ENCODE peak calls at places on chromosomes 16 and 17, in five cellular contexts. S, W, D, N and H are unnamed samples.

GRCh38 chr16:69644790-69645189 is 79.0 kb downstream of the NFAT5 start:
- DNase-seq in S (no peak), W (no peak), D (peak), N (no peak), H (no peak)

GRCh38 chr16:4392382-4393242 is 21.0 kb downstream of the VASN start:
- DNase-seq in S (no peak), W (peak), D (peak), N (peak), H (no peak)

GRCh38 chr17:20284018-20284417 is 183.3 kb downstream of the LGALS9B start:
- DNase-seq in S (no peak), W (no peak), D (no peak), N (peak), H (peak)

GRCh38 chr17:49908782-49909714 is 59.9 kb upstream of the DLX4 start:
- DNase-seq in S (no peak), W (no peak), D (no peak), N (no peak), H (no peak)

GRCh38 chr16:50900391-50900942 is 158.6 kb downstream of the CYLD start:
- DNase-seq in S (no peak), W (no peak), D (no peak), N (no peak), H (no peak)

GRCh38 chr17:32523827-32524552 is 37.2 kb downstream of the CDK5R1 start:
- DNase-seq in S (peak), W (no peak), D (no peak), N (no peak), H (no peak)

GRCh38 chr17:73657473-73658116 is 13.3 kb upstream of the SDK2 start:
- DNase-seq in S (no peak), W (peak), D (peak), N (peak), H (no peak)

GRCh38 chr17:76893623-76894358 is 25.6 kb downstream of the MGAT5B start:
- DNase-seq in S (no peak), W (no peak), D (peak), N (no peak), H (no peak)

GRCh38 chr17:79531696-79532095 is 79.2 kb downstream of the RBFOX3 start:
- DNase-seq in S (no peak), W (no peak), D (no peak), N (no peak), H (no peak)

DNA sequence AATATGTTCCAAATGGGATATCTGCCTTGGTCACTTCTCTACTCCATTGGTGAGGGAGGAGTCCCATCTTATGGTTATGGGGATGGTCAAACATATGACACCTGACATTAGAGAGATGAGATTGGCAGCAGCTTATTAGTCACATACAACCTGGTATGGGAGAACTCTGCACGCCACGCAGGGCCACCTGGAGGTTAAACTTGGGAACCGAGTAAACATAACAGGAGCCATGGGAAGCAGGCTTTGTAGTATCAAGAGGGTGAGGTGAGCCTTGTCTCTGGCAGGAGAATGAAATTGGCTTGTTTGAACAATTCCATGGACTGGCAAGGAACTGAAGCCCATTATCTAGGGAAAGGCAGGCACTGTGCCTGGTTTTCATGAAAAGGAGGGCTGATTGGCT is 238.7 kb upstream of the ELAC2 start:
- DNase-seq in S (no peak), W (no peak), D (no peak), N (no peak), H (no peak)
- TF ChIP-seq CTCF in S (no peak), W (no peak), D (no peak), N (no peak), H (no peak)

GRCh38 chr16:82738699-82739098 is 111.9 kb downstream of the CDH13 start:
- DNase-seq in S (no peak), W (peak), D (peak), N (no peak), H (no peak)
- TF ChIP-seq CTCF in S (peak), W (peak), D (peak), N (peak), H (no peak)

GRCh38 chr17:75518983-75519540 is 2.7 kb downstream of the TSEN54 start:
- DNase-seq in S (no peak), W (no peak), D (no peak), N (no peak), H (no peak)
- TF ChIP-seq CTCF in S (no peak), W (no peak), D (no peak), N (peak), H (no peak)

GRCh38 chr17:78449983-78450382 is 71.5 kb downstream of the PGS1 start:
- DNase-seq in S (no peak), W (no peak), D (no peak), N (no peak), H (no peak)

GRCh38 chr17:78446833-78447232 is 68.4 kb downstream of the PGS1 start:
- DNase-seq in S (no peak), W (no peak), D (no peak), N (no peak), H (no peak)

GRCh38 chr17:78450696-78451344 is 72.4 kb downstream of the PGS1 start:
- DNase-seq in S (no peak), W (no peak), D (no peak), N (no peak), H (no peak)

GRCh38 chr17:78444392-78444791 is 65.9 kb downstream of the PGS1 start:
- DNase-seq in S (no peak), W (no peak), D (no peak), N (no peak), H (no peak)

GRCh38 chr17:78448356-78448993 is 70.0 kb downstream of the PGS1 start:
- DNase-seq in S (no peak), W (no peak), D (no peak), N (no peak), H (no peak)
- TF ChIP-seq CTCF in S (peak), W (peak), D (peak), N (no peak), H (no peak)

GRCh38 chr17:42520540-42520951 is 15.5 kb upstream of the NAGLU start:
- DNase-seq in S (no peak), W (no peak), D (no peak), N (peak), H (no peak)

GRCh38 chr17:42518755-42519545 is 17.1 kb upstream of the NAGLU start:
- DNase-seq in S (no peak), W (peak), D (peak), N (no peak), H (no peak)

GRCh38 chr17:42521036-42521435 is 15.0 kb upstream of the NAGLU start:
- DNase-seq in S (no peak), W (no peak), D (no peak), N (no peak), H (no peak)

GRCh38 chr17:42518046-42518754 is 17.8 kb upstream of the NAGLU start:
- DNase-seq in S (no peak), W (peak), D (peak), N (no peak), H (no peak)

DNA sequence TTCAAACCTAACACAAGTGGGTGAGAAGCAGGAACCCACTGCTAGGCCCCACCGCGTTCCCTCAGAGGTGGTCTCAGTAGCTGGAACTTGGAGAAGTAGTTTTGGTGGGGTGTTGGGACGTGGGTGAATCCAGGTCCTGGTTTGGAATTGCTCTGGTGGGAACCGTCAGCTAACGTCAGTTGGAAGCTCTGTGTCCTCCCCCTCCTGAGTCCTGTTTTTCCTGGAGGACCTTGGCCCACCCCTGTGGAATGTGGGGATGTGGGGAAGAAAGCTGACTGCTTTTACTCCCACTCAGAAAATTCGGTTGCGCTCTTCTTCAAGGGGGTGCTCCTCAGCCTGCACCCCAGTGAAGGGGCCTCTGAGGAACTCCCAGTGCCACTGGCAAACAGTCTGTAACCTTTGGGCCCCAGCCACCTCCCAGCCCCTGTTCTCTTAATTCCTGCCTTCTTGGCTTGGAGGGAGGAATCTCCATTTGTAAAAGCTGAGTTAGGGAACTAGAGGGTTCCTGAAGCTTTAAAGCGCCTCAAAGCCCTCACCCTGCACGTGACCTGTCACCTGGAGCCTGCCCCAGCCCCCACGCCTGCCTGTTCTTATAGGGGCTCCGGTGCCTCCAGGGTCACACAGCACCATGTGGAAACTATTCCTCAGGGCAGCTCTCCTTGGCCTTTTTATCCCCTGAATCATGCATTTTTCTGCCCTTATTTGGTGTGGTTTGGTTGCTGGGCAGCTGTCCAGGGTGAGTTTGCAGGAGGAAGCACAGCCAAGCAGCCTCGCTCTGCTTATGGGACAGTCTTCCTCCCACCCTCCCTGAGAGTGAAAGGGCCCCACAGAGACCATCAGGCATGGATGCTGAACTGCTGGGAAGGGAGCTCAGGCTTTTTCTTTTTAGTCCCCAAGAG is 16.2 kb upstream of the NAGLU start:
- DNase-seq in S (no peak), W (peak), D (peak), N (peak), H (no peak)
- TF ChIP-seq CTCF in S (no peak), W (no peak), D (peak), N (no peak), H (no peak)

GRCh38 chr17:64129765-64130558 is at the start of gene ERN1:
- DNase-seq in S (peak), W (peak), D (peak), N (peak), H (peak)
- TF ChIP-seq CTCF in S (no peak), W (no peak), D (no peak), N (no peak), H (peak)